ENCODE peak calls at places on chromosomes 12 and 14, in nine cellular contexts. One of them, this sample, is unnamed.

GRCh38 chr12:108302471-108303311 is 36.4 kb downstream of the CMKLR1 start:
- DNase-seq in amniotic stem cell: no peak
- DNase-seq in HuH-7.5: peak; percentile 42
- DNase-seq in endothelial cell: no peak
- DNase-seq in MM.1S: no peak
- DNase-seq in prostate gland: no peak
- DNase-seq in activated T-cell treated with anti-CD3 and anti-CD28 coated beads for 1 hour: no peak
- DNase-seq in activated CD4-positive, alpha-beta T cell treated with anti-CD3 and anti-CD28 coated beads, Interleukin-2, amount 50 U/mL, for 48 hours: no peak
- DNase-seq in lower leg skin: peak; percentile 83
- DNase-seq in this sample: no peak

GRCh38 chr14:87002831-87003230 is 990.2 kb downstream of the GALC start:
- DNase-seq in amniotic stem cell: no peak
- DNase-seq in HuH-7.5: no peak
- DNase-seq in endothelial cell: no peak
- DNase-seq in MM.1S: no peak
- DNase-seq in prostate gland: no peak
- DNase-seq in activated T-cell treated with anti-CD3 and anti-CD28 coated beads for 1 hour: no peak
- DNase-seq in activated CD4-positive, alpha-beta T cell treated with anti-CD3 and anti-CD28 coated beads, Interleukin-2, amount 50 U/mL, for 48 hours: no peak
- DNase-seq in lower leg skin: no peak
- DNase-seq in this sample: no peak

GRCh38 chr14:20223410-20223809 is at the start of gene OR11H6:
- DNase-seq in amniotic stem cell: no peak
- DNase-seq in HuH-7.5: no peak
- DNase-seq in endothelial cell: no peak
- DNase-seq in MM.1S: no peak
- DNase-seq in prostate gland: no peak
- DNase-seq in activated T-cell treated with anti-CD3 and anti-CD28 coated beads for 1 hour: no peak
- DNase-seq in activated CD4-positive, alpha-beta T cell treated with anti-CD3 and anti-CD28 coated beads, Interleukin-2, amount 50 U/mL, for 48 hours: no peak
- DNase-seq in lower leg skin: no peak
- DNase-seq in this sample: no peak

GRCh38 chr14:104683653-104684448 is 5.6 kb upstream of the INF2 start:
- DNase-seq in amniotic stem cell: no peak
- DNase-seq in HuH-7.5: no peak
- DNase-seq in endothelial cell: no peak
- DNase-seq in MM.1S: no peak
- DNase-seq in prostate gland: no peak
- DNase-seq in activated T-cell treated with anti-CD3 and anti-CD28 coated beads for 1 hour: no peak
- DNase-seq in activated CD4-positive, alpha-beta T cell treated with anti-CD3 and anti-CD28 coated beads, Interleukin-2, amount 50 U/mL, for 48 hours: no peak
- DNase-seq in lower leg skin: no peak
- DNase-seq in this sample: no peak

GRCh38 chr12:77087427-77087826 is 22.1 kb upstream of the E2F7 start:
- DNase-seq in amniotic stem cell: no peak
- DNase-seq in HuH-7.5: no peak
- DNase-seq in endothelial cell: no peak
- DNase-seq in MM.1S: no peak
- DNase-seq in prostate gland: no peak
- DNase-seq in activated T-cell treated with anti-CD3 and anti-CD28 coated beads for 1 hour: no peak
- DNase-seq in activated CD4-positive, alpha-beta T cell treated with anti-CD3 and anti-CD28 coated beads, Interleukin-2, amount 50 U/mL, for 48 hours: no peak
- DNase-seq in lower leg skin: no peak
- DNase-seq in this sample: no peak

GRCh38 chr12:55932546-55932919 is 1.6 kb downstream of the DGKA start:
- DNase-seq in amniotic stem cell: no peak
- DNase-seq in HuH-7.5: peak; percentile 42
- DNase-seq in endothelial cell: no peak
- DNase-seq in MM.1S: no peak
- DNase-seq in prostate gland: no peak
- DNase-seq in activated T-cell treated with anti-CD3 and anti-CD28 coated beads for 1 hour: peak; percentile 39
- DNase-seq in activated CD4-positive, alpha-beta T cell treated with anti-CD3 and anti-CD28 coated beads, Interleukin-2, amount 50 U/mL, for 48 hours: peak; percentile 30
- DNase-seq in lower leg skin: no peak
- DNase-seq in this sample: no peak

GRCh38 chr12:92929957-92930356 is 862 bp upstream of the EEA1 start:
- DNase-seq in amniotic stem cell: no peak
- DNase-seq in HuH-7.5: no peak
- DNase-seq in endothelial cell: no peak
- DNase-seq in MM.1S: peak; percentile 8
- DNase-seq in prostate gland: no peak
- DNase-seq in activated T-cell treated with anti-CD3 and anti-CD28 coated beads for 1 hour: no peak
- DNase-seq in activated CD4-positive, alpha-beta T cell treated with anti-CD3 and anti-CD28 coated beads, Interleukin-2, amount 50 U/mL, for 48 hours: no peak
- DNase-seq in lower leg skin: no peak
- DNase-seq in this sample: no peak

GRCh38 chr12:91256471-91256870 is 73.9 kb upstream of the DCN start:
- DNase-seq in amniotic stem cell: no peak
- DNase-seq in HuH-7.5: no peak
- DNase-seq in endothelial cell: no peak
- DNase-seq in MM.1S: no peak
- DNase-seq in prostate gland: no peak
- DNase-seq in activated T-cell treated with anti-CD3 and anti-CD28 coated beads for 1 hour: no peak
- DNase-seq in activated CD4-positive, alpha-beta T cell treated with anti-CD3 and anti-CD28 coated beads, Interleukin-2, amount 50 U/mL, for 48 hours: no peak
- DNase-seq in lower leg skin: no peak
- DNase-seq in this sample: no peak

GRCh38 chr12:28130625-28131598 is 59.3 kb upstream of the CCDC91 start:
- DNase-seq in amniotic stem cell: peak; percentile 93
- DNase-seq in HuH-7.5: no peak
- DNase-seq in endothelial cell: no peak
- DNase-seq in MM.1S: no peak
- DNase-seq in prostate gland: no peak
- DNase-seq in activated T-cell treated with anti-CD3 and anti-CD28 coated beads for 1 hour: no peak
- DNase-seq in activated CD4-positive, alpha-beta T cell treated with anti-CD3 and anti-CD28 coated beads, Interleukin-2, amount 50 U/mL, for 48 hours: peak; percentile 8
- DNase-seq in lower leg skin: peak; percentile 16
- DNase-seq in this sample: peak; percentile 25

GRCh38 chr14:91270619-91271018 is 26.1 kb upstream of the GPR68 start:
- DNase-seq in amniotic stem cell: no peak
- DNase-seq in HuH-7.5: no peak
- DNase-seq in endothelial cell: no peak
- DNase-seq in MM.1S: no peak
- DNase-seq in prostate gland: no peak
- DNase-seq in activated T-cell treated with anti-CD3 and anti-CD28 coated beads for 1 hour: no peak
- DNase-seq in activated CD4-positive, alpha-beta T cell treated with anti-CD3 and anti-CD28 coated beads, Interleukin-2, amount 50 U/mL, for 48 hours: no peak
- DNase-seq in lower leg skin: no peak
- DNase-seq in this sample: no peak

GRCh38 chr12:91889970-91890369 is 255.7 kb downstream of the BTG1 start:
- DNase-seq in amniotic stem cell: no peak
- DNase-seq in HuH-7.5: no peak
- DNase-seq in endothelial cell: no peak
- DNase-seq in MM.1S: no peak
- DNase-seq in prostate gland: no peak
- DNase-seq in activated T-cell treated with anti-CD3 and anti-CD28 coated beads for 1 hour: no peak
- DNase-seq in activated CD4-positive, alpha-beta T cell treated with anti-CD3 and anti-CD28 coated beads, Interleukin-2, amount 50 U/mL, for 48 hours: no peak
- DNase-seq in lower leg skin: no peak
- DNase-seq in this sample: no peak

GRCh38 chr12:15220451-15220850 is 766 bp downstream of the RERG start:
- DNase-seq in amniotic stem cell: no peak
- DNase-seq in HuH-7.5: no peak
- DNase-seq in endothelial cell: no peak
- DNase-seq in MM.1S: no peak
- DNase-seq in prostate gland: no peak
- DNase-seq in activated T-cell treated with anti-CD3 and anti-CD28 coated beads for 1 hour: no peak
- DNase-seq in activated CD4-positive, alpha-beta T cell treated with anti-CD3 and anti-CD28 coated beads, Interleukin-2, amount 50 U/mL, for 48 hours: no peak
- DNase-seq in lower leg skin: no peak
- DNase-seq in this sample: no peak

GRCh38 chr14:56666716-56667115 is 87.1 kb downstream of the TMEM260 start:
- DNase-seq in amniotic stem cell: no peak
- DNase-seq in HuH-7.5: no peak
- DNase-seq in endothelial cell: no peak
- DNase-seq in MM.1S: no peak
- DNase-seq in prostate gland: no peak
- DNase-seq in activated T-cell treated with anti-CD3 and anti-CD28 coated beads for 1 hour: no peak
- DNase-seq in activated CD4-positive, alpha-beta T cell treated with anti-CD3 and anti-CD28 coated beads, Interleukin-2, amount 50 U/mL, for 48 hours: no peak
- DNase-seq in lower leg skin: no peak
- DNase-seq in this sample: peak; percentile 9

GRCh38 chr12:81329088-81329487 is 251.2 kb downstream of the ACSS3 start:
- DNase-seq in amniotic stem cell: no peak
- DNase-seq in HuH-7.5: peak; percentile 3
- DNase-seq in endothelial cell: peak; percentile 30
- DNase-seq in MM.1S: peak; percentile 35
- DNase-seq in prostate gland: no peak
- DNase-seq in activated T-cell treated with anti-CD3 and anti-CD28 coated beads for 1 hour: no peak
- DNase-seq in activated CD4-positive, alpha-beta T cell treated with anti-CD3 and anti-CD28 coated beads, Interleukin-2, amount 50 U/mL, for 48 hours: no peak
- DNase-seq in lower leg skin: no peak
- DNase-seq in this sample: peak; percentile 11

GRCh38 chr12:53268637-53269562 is 801 bp downstream of the ESPL1 start:
- DNase-seq in amniotic stem cell: no peak
- DNase-seq in HuH-7.5: no peak
- DNase-seq in endothelial cell: no peak
- DNase-seq in MM.1S: no peak
- DNase-seq in prostate gland: no peak
- DNase-seq in activated T-cell treated with anti-CD3 and anti-CD28 coated beads for 1 hour: no peak
- DNase-seq in activated CD4-positive, alpha-beta T cell treated with anti-CD3 and anti-CD28 coated beads, Interleukin-2, amount 50 U/mL, for 48 hours: no peak
- DNase-seq in lower leg skin: no peak
- DNase-seq in this sample: no peak

GRCh38 chr14:90487031-90487430 is 90.2 kb downstream of the CALM1 start:
- DNase-seq in amniotic stem cell: no peak
- DNase-seq in HuH-7.5: no peak
- DNase-seq in endothelial cell: peak; percentile 14
- DNase-seq in MM.1S: no peak
- DNase-seq in prostate gland: no peak
- DNase-seq in activated T-cell treated with anti-CD3 and anti-CD28 coated beads for 1 hour: no peak
- DNase-seq in activated CD4-positive, alpha-beta T cell treated with anti-CD3 and anti-CD28 coated beads, Interleukin-2, amount 50 U/mL, for 48 hours: no peak
- DNase-seq in lower leg skin: no peak
- DNase-seq in this sample: no peak

GRCh38 chr14:23177181-23177580 is 6.3 kb downstream of the SLC7A8 start:
- DNase-seq in amniotic stem cell: no peak
- DNase-seq in HuH-7.5: no peak
- DNase-seq in endothelial cell: no peak
- DNase-seq in MM.1S: no peak
- DNase-seq in prostate gland: peak; percentile 53
- DNase-seq in activated T-cell treated with anti-CD3 and anti-CD28 coated beads for 1 hour: no peak
- DNase-seq in activated CD4-positive, alpha-beta T cell treated with anti-CD3 and anti-CD28 coated beads, Interleukin-2, amount 50 U/mL, for 48 hours: no peak
- DNase-seq in lower leg skin: no peak
- DNase-seq in this sample: no peak

GRCh38 chr14:58637391-58638230 is at the start of gene DACT1:
- DNase-seq in amniotic stem cell: peak; percentile 46
- DNase-seq in HuH-7.5: no peak
- DNase-seq in endothelial cell: peak; percentile 54
- DNase-seq in MM.1S: peak; percentile 36
- DNase-seq in prostate gland: peak; percentile 45
- DNase-seq in activated T-cell treated with anti-CD3 and anti-CD28 coated beads for 1 hour: peak; percentile 46
- DNase-seq in activated CD4-positive, alpha-beta T cell treated with anti-CD3 and anti-CD28 coated beads, Interleukin-2, amount 50 U/mL, for 48 hours: peak; percentile 52
- DNase-seq in lower leg skin: peak; percentile 30
- DNase-seq in this sample: peak; percentile 14

GRCh38 chr12:1429980-1430379 is 164.4 kb downstream of the FBXL14 start:
- DNase-seq in amniotic stem cell: no peak
- DNase-seq in HuH-7.5: no peak
- DNase-seq in endothelial cell: no peak
- DNase-seq in MM.1S: no peak
- DNase-seq in prostate gland: no peak
- DNase-seq in activated T-cell treated with anti-CD3 and anti-CD28 coated beads for 1 hour: no peak
- DNase-seq in activated CD4-positive, alpha-beta T cell treated with anti-CD3 and anti-CD28 coated beads, Interleukin-2, amount 50 U/mL, for 48 hours: no peak
- DNase-seq in lower leg skin: no peak
- DNase-seq in this sample: peak; percentile 8

GRCh38 chr12:120397827-120398563 is 29.0 kb upstream of the MSI1 start:
- DNase-seq in amniotic stem cell: no peak
- DNase-seq in HuH-7.5: no peak
- DNase-seq in endothelial cell: no peak
- DNase-seq in MM.1S: no peak
- DNase-seq in prostate gland: peak; percentile 8
- DNase-seq in activated T-cell treated with anti-CD3 and anti-CD28 coated beads for 1 hour: no peak
- DNase-seq in activated CD4-positive, alpha-beta T cell treated with anti-CD3 and anti-CD28 coated beads, Interleukin-2, amount 50 U/mL, for 48 hours: no peak
- DNase-seq in lower leg skin: no peak
- DNase-seq in this sample: no peak